ENCODE peak calls at places on chromosomes 6 and 20, in seven cellular contexts. L is H1, H is mesendoderm, B is IMR-90, D is H9, T is mesenchymal stem cell, R is trophoblast cell. Z is an unnamed sample.

GRCh38 chr6:134880487-134881190 is 69.3 kb downstream of the ALDH8A1 start:
- DNase-seq in L (no peak), H (no peak), B (no peak), D (no peak), T (no peak), R (no peak), Z (no peak)

GRCh38 chr6:155528982-155529453 is 73.4 kb upstream of the NOX3 start:
- DNase-seq in L (no peak), H (peak), B (peak), D (no peak), T (peak), R (no peak), Z (no peak)

GRCh38 chr6:79385893-79386292 is 151.3 kb downstream of the LCA5 start:
- DNase-seq in L (no peak), H (no peak), B (no peak), D (no peak), T (no peak), R (no peak), Z (no peak)

GRCh38 chr6:51827580-51827979 is 259.8 kb downstream of the PKHD1 start:
- DNase-seq in L (no peak), H (no peak), B (no peak), D (no peak), T (no peak), R (no peak), Z (no peak)

GRCh38 chr6:47144306-47144705 is 102.2 kb upstream of the ADGRF1 start:
- DNase-seq in L (no peak), H (no peak), B (peak), D (no peak), T (peak), R (peak), Z (no peak)

GRCh38 chr6:28803337-28803709 is 120.5 kb downstream of the TRIM27 start:
- DNase-seq in L (no peak), H (peak), B (no peak), D (no peak), T (no peak), R (no peak), Z (no peak)

GRCh38 chr20:8161262-8162071 is 29.4 kb downstream of the PLCB1 start:
- DNase-seq in L (no peak), H (no peak), B (peak), D (no peak), T (no peak), R (peak), Z (no peak)

GRCh38 chr6:108039681-108040080 is 34.9 kb downstream of the OSTM1 start:
- DNase-seq in L (no peak), H (no peak), B (no peak), D (no peak), T (no peak), R (no peak), Z (no peak)

GRCh38 chr6:92892626-92893025 is 526.7 kb downstream of the EPHA7 start:
- DNase-seq in L (no peak), H (no peak), B (no peak), D (no peak), T (peak), R (no peak), Z (no peak)

GRCh38 chr6:15662246-15663056 is at the start of gene DTNBP1:
- DNase-seq in L (peak), H (peak), B (peak), D (peak), T (peak), R (peak), Z (peak)

GRCh38 chr6:43427406-43428111 is at the start of gene ABCC10:
- DNase-seq in L (peak), H (peak), B (peak), D (peak), T (peak), R (peak), Z (peak)

GRCh38 chr6:110875548-110876169 is 1.1 kb downstream of the AMD1 start:
- DNase-seq in L (peak), H (peak), B (no peak), D (no peak), T (no peak), R (peak), Z (no peak)

GRCh38 chr6:31007694-31008093 is 2.6 kb upstream of the MUC22 start:
- DNase-seq in L (no peak), H (no peak), B (peak), D (no peak), T (peak), R (no peak), Z (no peak)

GRCh38 chr6:31525932-31526591 is 2.7 kb upstream of the MCCD1 start:
- DNase-seq in L (no peak), H (no peak), B (peak), D (no peak), T (peak), R (no peak), Z (no peak)

GRCh38 chr20:9409352-9409751 is 105.0 kb upstream of the LAMP5 start:
- DNase-seq in L (no peak), H (no peak), B (peak), D (no peak), T (peak), R (no peak), Z (no peak)

GRCh38 chr6:55827818-55828522 is 47.4 kb downstream of the BMP5 start:
- DNase-seq in L (no peak), H (peak), B (peak), D (no peak), T (no peak), R (peak), Z (no peak)

GRCh38 chr6:53796451-53796780 is 1.6 kb downstream of the LRRC1 start:
- DNase-seq in L (no peak), H (no peak), B (no peak), D (no peak), T (no peak), R (no peak), Z (no peak)

GRCh38 chr20:4083103-4083864 is 67.9 kb upstream of the RNF24 start:
- DNase-seq in L (peak), H (peak), B (no peak), D (no peak), T (no peak), R (no peak), Z (no peak)

GRCh38 chr20:25294459-25295385 is 46.8 kb downstream of the PYGB start:
- DNase-seq in L (peak), H (peak), B (peak), D (peak), T (peak), R (peak), Z (peak)

GRCh38 chr20:32199006-32199405 is 8.5 kb downstream of the PLAGL2 start:
- DNase-seq in L (no peak), H (no peak), B (no peak), D (no peak), T (no peak), R (no peak), Z (no peak)

GRCh38 chr6:47076422-47077344 is 34.6 kb upstream of the ADGRF1 start:
- DNase-seq in L (no peak), H (no peak), B (no peak), D (no peak), T (peak), R (no peak), Z (no peak)

GRCh38 chr20:31758521-31758920 is 19.4 kb downstream of the TPX2 start:
- DNase-seq in L (no peak), H (no peak), B (peak), D (no peak), T (peak), R (no peak), Z (no peak)

GRCh38 chr20:22526512-22527012 is 57.8 kb downstream of the FOXA2 start:
- DNase-seq in L (peak), H (no peak), B (no peak), D (no peak), T (no peak), R (no peak), Z (no peak)

GRCh38 chr20:37615507-37616425 is 78.1 kb upstream of the CTNNBL1 start:
- DNase-seq in L (peak), H (peak), B (no peak), D (peak), T (peak), R (peak), Z (peak)

GRCh38 chr6:48429021-48429420 is 318.0 kb upstream of the PTCHD4 start:
- DNase-seq in L (no peak), H (no peak), B (peak), D (no peak), T (peak), R (no peak), Z (no peak)

GRCh38 chr20:57089701-57090144 is 176.7 kb downstream of the BMP7 start:
- DNase-seq in L (peak), H (peak), B (peak), D (peak), T (peak), R (no peak), Z (peak)

GRCh38 chr20:15837563-15837962 is 735.7 kb downstream of the KIF16B start:
- DNase-seq in L (no peak), H (no peak), B (no peak), D (no peak), T (no peak), R (no peak), Z (no peak)

GRCh38 chr6:160374836-160375560 is 26.8 kb downstream of the SLC22A3 start:
- DNase-seq in L (no peak), H (no peak), B (no peak), D (no peak), T (no peak), R (no peak), Z (no peak)

GRCh38 chr6:37483917-37484785 is 15.5 kb downstream of the CCDC167 start:
- DNase-seq in L (peak), H (peak), B (peak), D (peak), T (peak), R (peak), Z (peak)

GRCh38 chr6:45387236-45387635 is 9.5 kb upstream of the SUPT3H start:
- DNase-seq in L (no peak), H (no peak), B (peak), D (no peak), T (no peak), R (peak), Z (no peak)

GRCh38 chr6:131924881-131925474 is 26.2 kb downstream of the CCN2 start:
- DNase-seq in L (no peak), H (peak), B (peak), D (no peak), T (peak), R (no peak), Z (peak)

GRCh38 chr20:7155794-7156193 is 388.3 kb downstream of the BMP2 start:
- DNase-seq in L (no peak), H (peak), B (no peak), D (no peak), T (no peak), R (no peak), Z (no peak)

GRCh38 chr6:31738048-31738979 is 1.5 kb upstream of the MSH5 start:
- DNase-seq in L (no peak), H (peak), B (peak), D (peak), T (peak), R (no peak), Z (peak)

GRCh38 chr6:166612471-166612881 is 14.6 kb downstream of the RPS6KA2 start:
- DNase-seq in L (no peak), H (no peak), B (no peak), D (no peak), T (no peak), R (no peak), Z (no peak)

GRCh38 chr6:166304106-166304505 is 4.1 kb downstream of the PRR18 start:
- DNase-seq in L (no peak), H (no peak), B (no peak), D (peak), T (no peak), R (no peak), Z (no peak)

GRCh38 chr6:117389227-117390057 is 36.3 kb downstream of the ROS1 start:
- DNase-seq in L (no peak), H (no peak), B (no peak), D (no peak), T (no peak), R (peak), Z (no peak)

GRCh38 chr6:128570439-128571063 is 50.2 kb upstream of the PTPRK start:
- DNase-seq in L (no peak), H (no peak), B (no peak), D (no peak), T (peak), R (peak), Z (no peak)

GRCh38 chr6:90263653-90264052 is 33.0 kb downstream of the BACH2 start:
- DNase-seq in L (no peak), H (no peak), B (peak), D (no peak), T (peak), R (no peak), Z (no peak)

GRCh38 chr6:90269334-90269733 is 27.3 kb downstream of the BACH2 start:
- DNase-seq in L (no peak), H (no peak), B (no peak), D (no peak), T (no peak), R (no peak), Z (no peak)

GRCh38 chr6:90266845-90267621 is 29.6 kb downstream of the BACH2 start:
- DNase-seq in L (no peak), H (no peak), B (no peak), D (no peak), T (no peak), R (no peak), Z (no peak)

GRCh38 chr6:90271831-90272230 is 24.8 kb downstream of the BACH2 start:
- DNase-seq in L (no peak), H (no peak), B (no peak), D (no peak), T (no peak), R (no peak), Z (no peak)

DNA sequence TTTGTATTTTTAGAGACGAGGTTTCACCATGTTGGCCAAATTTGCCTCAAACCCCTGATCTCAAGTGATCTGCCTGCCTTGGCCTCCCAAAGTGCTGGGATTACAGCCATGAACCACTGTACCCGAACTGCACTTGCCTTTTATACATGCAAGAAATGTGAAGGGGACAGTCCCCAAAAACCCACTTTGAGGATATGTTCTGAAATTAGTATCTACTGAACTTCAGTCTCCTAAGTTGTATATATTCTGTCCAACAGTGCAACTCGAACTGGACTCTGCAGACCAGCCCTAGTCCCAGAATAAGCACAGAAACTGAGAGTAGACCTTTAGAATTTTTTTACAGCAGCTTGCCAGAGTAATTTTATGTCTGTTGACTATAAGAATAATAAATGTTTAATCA is 28.5 kb downstream of the BACH2 start:
- DNase-seq in L (no peak), H (no peak), B (no peak), D (no peak), T (no peak), R (no peak), Z (no peak)
- H3K23ac ChIP-seq in L (no peak), H (no peak), B (no peak), D (no peak), T (no peak), R (no peak), Z (no peak)

DNA sequence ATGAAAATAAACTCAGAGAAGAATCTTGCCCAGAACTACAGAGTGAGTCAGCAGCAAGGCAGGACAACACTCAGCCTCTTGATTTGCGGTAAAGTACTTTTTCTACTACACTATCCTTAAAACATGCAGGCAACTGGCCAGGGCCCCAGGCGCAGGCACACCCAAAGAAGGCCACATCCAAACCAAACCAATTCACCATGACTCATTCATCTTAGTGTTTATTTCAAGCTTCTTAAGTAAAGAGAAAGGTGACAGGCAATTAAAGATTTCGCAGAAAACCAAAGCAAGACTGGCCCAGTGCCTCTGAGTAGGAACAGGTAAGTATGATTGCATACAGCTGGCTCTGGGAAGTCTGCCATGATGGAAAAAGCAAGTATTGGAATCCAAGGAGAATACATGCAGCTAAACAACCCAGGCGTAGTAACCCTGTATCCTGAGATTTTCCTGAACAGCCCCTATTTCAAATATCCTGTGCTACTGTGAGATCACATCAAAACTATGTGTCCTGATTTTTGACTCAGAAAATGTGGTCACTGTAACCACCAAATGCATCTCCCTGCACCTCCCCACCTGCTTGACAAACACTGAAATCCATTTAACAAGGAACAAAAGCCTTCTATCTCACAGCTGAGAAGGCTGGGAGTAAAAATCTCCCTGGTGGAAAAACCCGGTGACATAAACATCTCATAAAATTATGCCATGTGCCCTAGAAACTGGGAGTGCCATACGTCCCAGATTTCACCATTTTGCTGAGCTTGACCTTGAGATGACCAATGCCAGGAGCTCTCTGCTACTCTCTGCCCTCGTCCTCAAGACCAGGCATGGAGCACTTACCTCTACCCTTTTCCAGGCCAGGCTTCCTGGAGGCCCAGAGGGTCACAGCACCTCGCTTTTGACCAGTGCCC is 12.4 kb downstream of the WFDC3 start:
- DNase-seq in L (no peak), H (no peak), B (peak), D (no peak), T (peak), R (peak), Z (no peak)
- H3K18ac ChIP-seq in L (no peak), H (no peak), B (peak), D (no peak), T (peak), R (no peak), Z (no peak)

GRCh38 chr6:112214749-112215269 is 39.6 kb downstream of the LAMA4 start:
- DNase-seq in L (no peak), H (peak), B (peak), D (no peak), T (no peak), R (no peak), Z (no peak)
- H3K23ac ChIP-seq in L (no peak), H (no peak), B (no peak), D (no peak), T (no peak), R (no peak), Z (no peak)

DNA sequence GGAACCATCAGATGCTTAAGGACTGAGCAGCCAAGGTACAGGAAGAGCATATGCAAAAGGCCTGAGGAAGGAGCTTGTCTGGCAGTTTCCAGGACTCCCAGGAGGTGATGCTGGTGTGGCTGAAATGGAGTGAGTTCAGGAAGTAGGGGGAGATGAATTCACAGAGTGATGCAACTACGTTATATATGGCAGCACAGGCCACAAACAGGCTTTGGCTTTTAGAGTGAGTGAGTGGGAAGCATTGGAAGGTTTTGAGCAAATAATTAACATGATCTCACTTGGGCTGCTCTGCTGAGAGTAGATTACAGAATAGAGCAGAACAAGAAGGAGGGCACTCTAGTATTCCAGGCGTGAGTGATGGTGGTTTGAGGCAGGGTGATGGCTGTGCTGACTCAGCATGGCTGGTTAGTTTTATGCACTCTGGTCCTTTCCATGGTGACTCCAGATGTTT is 6.5 kb downstream of the BTN2A2 start:
- DNase-seq in L (no peak), H (peak), B (no peak), D (no peak), T (no peak), R (no peak), Z (no peak)
- H3K18ac ChIP-seq in L (no peak), H (no peak), B (no peak), D (no peak), T (no peak), R (no peak), Z (no peak)

Z was measured in neuronal stem cell.